ENCODE peak calls at places on chromosomes 7 and 10, in eight cellular contexts. R is left ventricle myocardium inferior, A is spleen, D is brain microvascular endothelial cell, G is body of pancreas, M is choroid plexus epithelial cell, E is A549, W is lower lobe of right lung. L is an unnamed sample.

GRCh38 chr10:110214380-110214826 is 7.0 kb downstream of the MXI1 start:
- DNase-seq in R (no peak), A (no peak), D (no peak), G (no peak), M (no peak), E (no peak), W (no peak), L (no peak)

GRCh38 chr7:15582773-15583172 is 21.0 kb upstream of the AGMO start:
- DNase-seq in R (no peak), A (no peak), D (no peak), G (no peak), M (no peak), E (no peak), W (no peak), L (no peak)

GRCh38 chr7:151113344-151114150 is 27.3 kb downstream of the AGAP3 start:
- DNase-seq in R (no peak), A (no peak), D (peak), G (peak), M (peak), E (peak), W (peak), L (peak)

GRCh38 chr7:130189281-130189782 is 15.9 kb downstream of the TMEM209 start:
- DNase-seq in R (no peak), A (no peak), D (no peak), G (no peak), M (peak), E (no peak), W (no peak), L (no peak)

GRCh38 chr7:158432369-158433270 is 155.0 kb downstream of the PTPRN2 start:
- DNase-seq in R (no peak), A (peak), D (peak), G (peak), M (peak), E (peak), W (peak), L (no peak)

GRCh38 chr10:44982114-44982460 is 3.5 kb upstream of the DEPP1 start:
- DNase-seq in R (peak), A (peak), D (peak), G (no peak), M (no peak), E (no peak), W (peak), L (no peak)

GRCh38 chr7:28904539-28905143 is 53.5 kb downstream of the TRIL start:
- DNase-seq in R (no peak), A (no peak), D (no peak), G (no peak), M (peak), E (no peak), W (no peak), L (no peak)

GRCh38 chr7:80216996-80217842 is 82.6 kb downstream of the GNAI1 start:
- DNase-seq in R (no peak), A (no peak), D (no peak), G (no peak), M (no peak), E (no peak), W (no peak), L (no peak)

GRCh38 chr7:12769464-12769863 is 82.0 kb downstream of the ARL4A start:
- DNase-seq in R (no peak), A (no peak), D (no peak), G (no peak), M (peak), E (no peak), W (no peak), L (no peak)

GRCh38 chr7:37921340-37921805 is 933 bp downstream of the EPDR1 start:
- DNase-seq in R (peak), A (no peak), D (peak), G (peak), M (peak), E (no peak), W (peak), L (no peak)

GRCh38 chr10:77687621-77688020 is 50.0 kb upstream of the KCNMA1 start:
- DNase-seq in R (no peak), A (no peak), D (no peak), G (no peak), M (no peak), E (no peak), W (no peak), L (no peak)

GRCh38 chr10:77695186-77695585 is 57.6 kb upstream of the KCNMA1 start:
- DNase-seq in R (no peak), A (no peak), D (no peak), G (no peak), M (no peak), E (no peak), W (no peak), L (no peak)

GRCh38 chr10:77689339-77689738 is 51.7 kb upstream of the KCNMA1 start:
- DNase-seq in R (no peak), A (no peak), D (no peak), G (no peak), M (no peak), E (no peak), W (no peak), L (no peak)

GRCh38 chr10:77696584-77696983 is 59.0 kb upstream of the KCNMA1 start:
- DNase-seq in R (no peak), A (no peak), D (no peak), G (no peak), M (no peak), E (no peak), W (no peak), L (no peak)

GRCh38 chr10:77692782-77693181 is 55.2 kb upstream of the KCNMA1 start:
- DNase-seq in R (no peak), A (no peak), D (peak), G (peak), M (peak), E (no peak), W (no peak), L (no peak)
- TF ChIP-seq CTCF in R (no peak), A (no peak), D (peak), G (no peak), M (peak), E (no peak), W (no peak), L (no peak)

GRCh38 chr7:100176096-100176835 is 915 bp downstream of the GPC2 start:
- DNase-seq in R (no peak), A (peak), D (no peak), G (no peak), M (no peak), E (no peak), W (no peak), L (no peak)
- H3K4me3 ChIP-seq in R (peak), A (no peak), D (peak), G (no peak), M (peak), E (peak), W (no peak), L (peak)

DNA sequence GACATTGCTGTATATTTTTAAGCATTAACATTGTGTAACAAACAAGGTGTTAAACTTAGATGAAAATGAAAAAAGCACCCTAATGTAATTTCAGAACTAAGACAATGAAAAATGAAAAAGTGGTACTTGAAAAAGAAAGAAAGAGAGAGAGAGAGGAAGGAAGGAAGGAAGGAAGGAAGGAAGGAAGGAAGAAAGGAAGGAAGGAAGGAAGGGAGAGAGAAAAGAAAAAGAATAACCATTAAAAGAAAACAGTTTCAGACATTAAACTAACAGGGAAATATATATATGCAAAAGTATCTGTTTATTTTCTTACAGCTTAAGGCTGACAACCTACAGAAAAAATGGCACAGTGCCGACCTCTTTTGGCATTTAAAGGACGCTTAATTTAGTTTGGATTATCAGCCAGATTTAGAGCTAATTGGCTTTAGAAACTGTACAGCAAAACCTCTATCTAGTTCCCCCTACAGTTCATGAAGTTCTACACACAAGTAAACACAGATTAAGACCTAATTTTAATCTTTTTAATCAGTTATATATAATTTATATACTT is 13.8 kb downstream of the MTERF1 start:
- DNase-seq in R (no peak), A (no peak), D (no peak), G (no peak), M (peak), E (no peak), W (no peak), L (no peak)
- TF ChIP-seq CTCF in R (no peak), A (no peak), D (no peak), G (no peak), M (no peak), E (no peak), W (no peak), L (no peak)

DNA sequence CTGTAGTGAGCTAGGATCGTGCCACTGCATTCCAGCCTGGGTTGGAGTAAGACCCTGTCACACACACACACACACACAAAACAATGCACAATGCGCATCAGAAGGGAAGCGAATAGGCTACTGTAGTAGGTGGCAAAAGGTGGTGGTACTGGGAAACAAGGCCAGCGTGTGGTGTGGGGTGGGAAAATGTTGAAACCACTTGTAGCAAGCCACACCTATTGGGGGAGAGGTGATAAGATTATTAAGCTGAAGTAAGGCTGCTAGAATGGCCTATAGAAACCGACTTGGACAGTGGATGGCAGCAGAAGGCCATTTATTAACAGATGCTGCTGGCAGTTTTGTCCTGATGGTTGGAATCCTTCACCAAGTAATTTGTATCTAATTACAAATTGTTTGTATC is 7.2 kb upstream of the CHCHD1 start:
- DNase-seq in R (no peak), A (no peak), D (no peak), G (no peak), M (peak), E (no peak), W (no peak), L (no peak)
- H3K4me3 ChIP-seq in R (peak), A (peak), D (peak), G (no peak), M (peak), E (peak), W (peak), L (peak)

GRCh38 chr10:60848126-60848525 is 69.8 kb downstream of the CDK1 start:
- DNase-seq in R (no peak), A (no peak), D (peak), G (peak), M (peak), E (no peak), W (no peak), L (peak)
- TF ChIP-seq CTCF in R (peak), A (no peak), D (peak), G (no peak), M (peak), E (no peak), W (no peak), L (no peak)

DNA sequence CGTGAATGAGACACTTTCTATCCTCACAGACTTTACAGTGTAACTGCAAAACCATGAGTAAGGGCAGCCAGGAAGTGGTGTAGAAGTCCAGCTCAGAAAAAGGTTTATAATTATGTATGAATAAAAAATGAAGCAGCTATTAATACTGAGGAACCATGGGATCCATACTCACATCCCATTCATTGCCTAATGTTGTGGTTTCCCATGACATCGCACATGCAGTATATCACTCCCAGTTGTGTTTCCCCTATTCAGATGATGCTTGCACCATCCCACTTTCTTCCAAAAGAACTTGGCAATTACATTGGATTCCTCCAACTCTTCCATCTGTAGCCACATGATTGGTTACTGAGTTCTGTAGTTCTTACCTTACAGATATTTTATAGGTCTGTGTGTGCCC is 74.5 kb upstream of the SEMA3D start:
- DNase-seq in R (no peak), A (no peak), D (peak), G (no peak), M (no peak), E (no peak), W (no peak), L (peak)
- H3K4me3 ChIP-seq in R (no peak), A (no peak), D (no peak), G (no peak), M (no peak), E (no peak), W (no peak), L (no peak)

DNA sequence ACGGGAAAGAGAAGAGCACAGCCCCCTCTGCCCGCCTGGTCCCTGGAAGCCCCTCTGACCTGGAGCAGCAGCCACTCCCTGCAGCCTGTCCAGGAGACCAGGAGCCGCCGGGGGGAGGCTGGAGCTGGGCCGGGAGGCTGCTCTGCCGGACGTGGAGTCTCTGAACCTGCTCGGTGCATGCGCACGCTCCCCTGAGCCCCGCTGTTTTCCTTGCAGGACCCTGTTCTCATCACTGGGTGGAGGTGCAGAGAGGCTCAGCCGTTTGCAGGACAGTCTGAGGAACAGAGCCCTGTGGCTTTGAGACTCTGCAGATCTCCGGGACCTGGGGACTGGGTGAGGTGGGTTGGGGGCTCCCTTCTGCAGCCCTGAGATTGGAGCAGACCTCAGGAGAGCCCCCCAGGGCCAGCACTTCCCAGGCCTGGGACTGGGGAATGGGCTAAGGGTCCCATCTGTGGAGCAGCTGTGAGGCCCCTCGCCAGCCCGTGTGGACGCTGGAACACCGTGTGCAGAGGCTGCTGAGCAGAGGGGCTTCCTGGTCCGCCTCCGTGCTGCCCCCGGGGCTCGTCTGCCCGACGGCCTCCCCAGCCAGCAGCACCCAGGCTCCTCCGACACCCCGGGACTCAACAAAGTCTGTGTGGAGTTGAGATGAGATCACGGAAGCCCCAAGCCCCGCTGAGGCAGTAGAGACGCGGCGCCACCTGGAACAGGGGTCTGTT is 48.5 kb upstream of the ADGRA1 start:
- DNase-seq in R (no peak), A (no peak), D (no peak), G (no peak), M (peak), E (peak), W (no peak), L (no peak)
- TF ChIP-seq CTCF in R (no peak), A (no peak), D (no peak), G (no peak), M (no peak), E (no peak), W (no peak), L (no peak)

GRCh38 chr10:4344544-4344994 is 481.4 kb upstream of the AKR1E2 start:
- DNase-seq in R (peak), A (no peak), D (peak), G (peak), M (peak), E (peak), W (peak), L (peak)
- H3K4me3 ChIP-seq in R (peak), A (no peak), D (no peak), G (no peak), M (no peak), E (peak), W (no peak), L (no peak)

GRCh38 chr10:11986593-11987216 is 55.9 kb downstream of the UPF2 start:
- DNase-seq in R (peak), A (peak), D (peak), G (peak), M (peak), E (peak), W (peak), L (peak)
- TF ChIP-seq CTCF in R (peak), A (peak), D (peak), G (peak), M (peak), E (peak), W (peak), L (peak)